ENCODE peak calls at places on chromosomes 13 and 19, in six cellular contexts. U is breast epithelium, T is endothelial cell of umbilical vein, O is HCT116, R is spleen, E is HL-60. Q is an unnamed sample.
A peak's percentile ranks its signal among the peaks of the same experiment; 100 is the strongest.

GRCh38 chr19:49073514-49074378 is 1.2 kb upstream of the KCNA7 start:
- DNase-seq in U (no peak), E (no peak), T (no peak), O (peak; percentile 45), R (no peak), Q (no peak)

GRCh38 chr19:18978616-18979015 is 37.6 kb upstream of the HOMER3 start:
- DNase-seq in T (no peak), O (no peak), E (no peak), R (no peak), U (no peak), Q (no peak)

GRCh38 chr13:75445717-75446529 is 36.0 kb downstream of the TBC1D4 start:
- DNase-seq in E (no peak), U (no peak), R (no peak), T (no peak), O (no peak), Q (no peak)

GRCh38 chr19:6047741-6048231 is 62.5 kb downstream of the RFX2 start:
- DNase-seq in E (no peak), U (no peak), O (peak; percentile 31), T (peak; percentile 67), R (no peak), Q (no peak)

GRCh38 chr13:31093145-31093885 is 68.4 kb downstream of the HSPH1 start:
- DNase-seq in T (no peak), E (no peak), U (no peak), R (no peak), O (no peak), Q (no peak)

GRCh38 chr13:63305641-63306133 is 1890.0 kb upstream of the PCDH20 start:
- DNase-seq in T (no peak), R (peak; percentile 74), E (no peak), U (no peak), O (no peak), Q (no peak)

GRCh38 chr19:55304279-55304978 is 20.6 kb downstream of the BRSK1 start:
- DNase-seq in T (no peak), U (no peak), R (no peak), E (no peak), O (no peak), Q (peak; percentile 39)

GRCh38 chr13:44281252-44282000 is 92.2 kb upstream of the SERP2 start:
- DNase-seq in T (no peak), E (no peak), U (no peak), R (no peak), O (no peak), Q (no peak)

GRCh38 chr19:41929536-41930071 is 1.4 kb upstream of the ERFL start:
- DNase-seq in O (no peak), U (no peak), T (no peak), E (no peak), R (peak; percentile 76), Q (no peak)

GRCh38 chr19:33275559-33275932 is 26.8 kb downstream of the CEBPA start:
- DNase-seq in U (no peak), O (no peak), E (no peak), T (no peak), R (peak; percentile 67), Q (no peak)

GRCh38 chr19:42497492-42498226 is 30.6 kb downstream of the CEACAM1 start:
- DNase-seq in T (no peak), R (no peak), U (no peak), O (no peak), E (no peak), Q (peak; percentile 61)

GRCh38 chr13:49371943-49372636 is 71.8 kb downstream of the CAB39L start:
- DNase-seq in E (no peak), O (no peak), U (no peak), R (no peak), T (no peak), Q (no peak)

GRCh38 chr19:18443406-18443805 is 5.5 kb upstream of the ISYNA1 start:
- DNase-seq in U (no peak), T (no peak), O (no peak), E (no peak), R (no peak), Q (no peak)

GRCh38 chr13:27728271-27728670 is 64.0 kb upstream of the GSX1 start:
- DNase-seq in O (no peak), E (no peak), U (no peak), T (no peak), R (no peak), Q (no peak)

GRCh38 chr13:99596180-99596579 is 94.9 kb downstream of the TM9SF2 start:
- DNase-seq in U (no peak), O (no peak), E (no peak), R (no peak), T (no peak), Q (no peak)

GRCh38 chr13:35210234-35210633 is 266.3 kb downstream of the MAB21L1 start:
- DNase-seq in O (no peak), E (no peak), T (peak; percentile 34), R (no peak), U (no peak), Q (no peak)

GRCh38 chr19:48560095-48560530 is 8.1 kb downstream of the SULT2B1 start:
- DNase-seq in R (no peak), E (no peak), T (no peak), U (no peak), O (no peak), Q (no peak)

GRCh38 chr13:111115051-111115840 is at the start of gene ARHGEF7:
- DNase-seq in R (no peak), O (no peak), U (no peak), T (no peak), E (no peak), Q (no peak)

GRCh38 chr13:106173346-106173745 is 362.1 kb downstream of the EFNB2 start:
- DNase-seq in T (no peak), R (no peak), E (no peak), U (no peak), O (no peak), Q (no peak)

GRCh38 chr19:47398707-47399106 is 20.6 kb downstream of the MEIS3 start:
- DNase-seq in U (no peak), E (no peak), O (no peak), R (no peak), T (no peak), Q (no peak)

GRCh38 chr19:46378268-46378667 is 31.4 kb downstream of the PPP5C start:
- DNase-seq in T (peak; percentile 36), E (no peak), O (no peak), R (no peak), U (no peak), Q (no peak)
- H3K27ac ChIP-seq in T (no peak overlapping the region), E (no peak overlapping the region), O (no peak overlapping the region), R (no peak overlapping the region), U (peak overlapping the region; percentile 93), Q (peak overlapping the region; percentile 40)

GRCh38 chr19:39936020-39936419 is 1.6 kb upstream of the FCGBP start:
- DNase-seq in U (no peak), T (no peak), R (no peak), E (no peak), O (no peak), Q (peak; percentile 40)
- TF ChIP-seq POLR2AphosphoS5 in U (no peak), T (no peak), R (no peak), E (no peak), O (no peak), Q (no peak)

DNA sequence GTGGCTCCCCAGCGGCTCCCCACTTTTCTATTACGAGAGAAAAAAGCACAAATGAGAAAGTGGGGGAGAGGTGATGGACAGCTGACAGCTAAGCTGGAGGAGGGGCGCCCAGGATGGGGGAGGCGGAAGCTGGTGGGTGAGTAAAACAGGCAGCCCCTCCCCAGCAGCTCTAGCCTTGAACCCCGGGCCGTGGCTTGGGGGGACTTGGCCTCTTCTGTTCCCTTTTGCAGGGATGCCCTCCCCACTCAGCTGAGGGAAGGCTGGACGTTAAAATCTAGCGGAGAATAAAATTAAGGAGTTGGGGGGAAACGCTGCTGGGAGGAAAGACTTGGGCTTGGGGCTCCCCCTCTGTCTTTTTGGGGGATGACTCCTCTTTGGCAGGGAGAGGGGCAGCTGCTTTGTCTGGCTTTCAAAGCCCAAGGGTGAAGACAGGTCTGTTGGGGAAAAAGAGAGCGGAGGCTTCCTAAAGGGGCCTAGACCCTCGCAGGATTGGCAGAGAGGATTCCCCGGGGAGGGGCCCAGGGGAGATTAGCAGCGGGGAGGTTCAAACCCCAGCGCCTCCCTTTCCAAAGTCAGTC is 1.4 kb upstream of the SAMD1 start:
- DNase-seq in R (peak; percentile 88), E (no peak), O (no peak), U (no peak), T (no peak), Q (no peak)
- H3K27ac ChIP-seq in R (peak overlapping the region; percentile 97), E (peak overlapping the region; percentile 84), O (peak overlapping the region; percentile 83), U (peak overlapping the region; percentile 97), T (no peak overlapping the region), Q (peak overlapping the region; percentile 94)

DNA sequence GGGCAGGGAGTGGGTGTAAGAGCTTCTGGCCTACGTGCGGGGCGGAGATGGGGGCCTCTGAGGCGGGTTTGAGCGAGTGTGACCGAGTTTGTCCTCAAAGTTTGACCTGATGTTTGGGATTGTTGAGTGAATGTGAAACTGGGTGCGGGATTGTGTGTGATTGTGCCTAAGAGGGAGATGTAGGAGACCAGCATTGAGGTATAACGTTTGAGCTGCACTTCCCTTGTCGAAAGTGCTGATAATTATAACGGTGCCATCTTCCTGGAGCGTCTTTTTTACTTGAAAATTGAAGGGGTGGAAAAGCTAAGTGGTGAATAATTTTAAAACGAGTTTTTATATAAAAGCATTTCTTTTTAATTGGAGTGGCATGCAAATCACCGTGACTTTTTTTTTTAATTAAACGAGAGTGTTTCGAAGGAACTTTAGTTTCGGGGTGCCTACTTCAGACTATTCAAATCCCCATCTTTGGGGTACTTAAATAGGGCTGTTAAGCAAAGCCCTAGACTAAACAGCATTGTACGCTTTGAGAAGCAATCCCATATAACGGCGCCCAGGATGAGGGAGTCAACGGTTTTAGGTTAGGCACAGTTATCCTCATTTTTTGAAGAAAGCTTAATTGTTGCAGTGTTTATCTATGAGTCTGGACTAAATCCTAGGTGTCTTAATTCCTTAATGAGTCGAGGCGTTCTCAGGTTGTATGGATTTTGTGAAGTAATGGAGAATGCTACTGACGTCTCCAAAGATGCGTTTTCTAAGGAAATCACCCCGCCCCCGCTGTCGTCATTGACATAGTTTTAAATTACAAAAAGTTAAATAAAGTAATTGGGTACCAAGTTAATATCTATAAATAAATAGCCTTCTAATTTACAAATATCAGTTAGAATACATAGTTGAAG is 618 bp downstream of the ZNF146 start:
- DNase-seq in T (peak; percentile 58), E (no peak), O (no peak), U (no peak), R (no peak), Q (peak; percentile 9)
- TF ChIP-seq POLR2AphosphoS5 in T (no peak), E (no peak), O (no peak), U (no peak), R (no peak), Q (no peak)

GRCh38 chr19:35266149-35266903 is 2.4 kb upstream of the USF2 start:
- DNase-seq in E (no peak), T (no peak), O (no peak), R (peak; percentile 76), U (no peak), Q (peak; percentile 8)
- H3K27ac ChIP-seq in E (no peak overlapping the region), T (no peak overlapping the region), O (peak overlapping the region; percentile 93), R (peak overlapping the region; percentile 94), U (peak overlapping the region; percentile 95), Q (peak overlapping the region; percentile 99)

DNA sequence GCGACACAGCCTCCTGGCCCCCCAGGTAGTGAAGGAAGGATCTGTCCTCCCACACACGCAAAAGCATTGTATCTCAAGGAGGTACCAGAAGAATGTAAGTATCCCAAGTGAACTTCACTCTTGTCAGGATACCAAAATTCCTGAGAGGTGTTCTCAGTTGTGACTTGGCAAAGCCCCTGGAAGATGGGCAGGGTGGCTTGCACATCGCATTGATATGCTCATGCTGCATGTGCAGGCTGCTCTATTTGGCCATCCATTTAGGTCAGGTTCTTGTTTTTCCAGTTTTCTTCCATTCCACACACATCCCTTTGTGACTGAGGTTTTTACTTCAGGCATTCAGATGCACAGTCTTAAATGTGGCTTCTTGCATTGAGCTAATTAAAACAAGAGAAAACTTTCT is 382.8 kb downstream of the FOXO1 start:
- DNase-seq in E (no peak), R (no peak), T (no peak), O (no peak), U (peak; percentile 86), Q (no peak)
- TF ChIP-seq POLR2AphosphoS5 in E (no peak), R (no peak), T (no peak), O (no peak), U (no peak), Q (no peak)

GRCh38 chr19:2120821-2121220 is 24.1 kb downstream of the IZUMO4 start:
- DNase-seq in U (no peak), O (no peak), E (no peak), T (no peak), R (no peak), Q (no peak)
- H3K27ac ChIP-seq in U (no peak overlapping the region), O (no peak overlapping the region), E (no peak overlapping the region), T (no peak overlapping the region), R (no peak overlapping the region), Q (no peak overlapping the region)